ENCODE peak calls at places on chromosomes 3 and 15, in four cellular contexts. G is upper lobe of right lung, Z is NCI-H1092, N is NCI-H2171 treated with DMSO at 0.1 percent for 48 hours. M is an unnamed sample.

GRCh38 chr3:115245437-115245836 is 98.3 kb upstream of the ZBTB20 start:
- DNase-seq in G (no peak), Z (no peak), N (no peak), M (no peak)

GRCh38 chr3:101423984-101424888 is 88.8 kb downstream of the SENP7 start:
- DNase-seq in G (no peak), Z (no peak), N (no peak), M (peak)

GRCh38 chr15:72967836-72968530 is 84.3 kb upstream of the NEO1 start:
- DNase-seq in G (no peak), Z (no peak), N (no peak), M (no peak)

GRCh38 chr3:185629554-185630181 is 43.6 kb downstream of the SENP2 start:
- DNase-seq in G (no peak), Z (no peak), N (no peak), M (no peak)

GRCh38 chr3:49500408-49501257 is 30.6 kb downstream of the DAG1 start:
- DNase-seq in G (no peak), Z (no peak), N (no peak), M (no peak)

GRCh38 chr3:63845215-63845614 is 18.4 kb downstream of the THOC7 start:
- DNase-seq in G (no peak), Z (no peak), N (no peak), M (no peak)

GRCh38 chr15:101448336-101448735 is 41.2 kb downstream of the PCSK6 start:
- DNase-seq in G (no peak), Z (no peak), N (no peak), M (peak)

GRCh38 chr3:157542711-157543485 is 39.7 kb upstream of the VEPH1 start:
- DNase-seq in G (peak), Z (no peak), N (peak), M (no peak)

GRCh38 chr3:187015903-187016638 is 85.7 kb downstream of the ST6GAL1 start:
- DNase-seq in G (no peak), Z (no peak), N (no peak), M (no peak)

GRCh38 chr15:67825880-67826716 is 789 bp downstream of the SKOR1 start:
- DNase-seq in G (no peak), Z (no peak), N (no peak), M (no peak)

GRCh38 chr3:107525101-107525953 is 2.6 kb downstream of the BBX start:
- DNase-seq in G (peak), Z (no peak), N (peak), M (peak)

GRCh38 chr15:68558318-68559305 is 20.2 kb upstream of the CORO2B start:
- DNase-seq in G (no peak), Z (no peak), N (no peak), M (peak)

GRCh38 chr3:50264964-50265485 is 3.9 kb upstream of the SEMA3B start:
- DNase-seq in G (no peak), Z (no peak), N (no peak), M (no peak)

GRCh38 chr3:183502782-183503181 is 52.7 kb downstream of the KLHL6 start:
- DNase-seq in G (no peak), Z (no peak), N (no peak), M (peak)